ENCODE peak calls at places on chromosomes 5 and 9, in eight cellular contexts. G, X, W, R, E, Y, M and P are unnamed samples.

GRCh38 chr5:126516133-126516532 is 78.9 kb downstream of the ALDH7A1 start:
- DNase-seq in R (no peak), Y (peak; percentile 55), E (peak; percentile 52), G (no peak), M (no peak), X (peak; percentile 47), W (no peak), P (no peak)

GRCh38 chr9:21504894-21505293 is 22.8 kb upstream of the IFNE start:
- DNase-seq in E (no peak), Y (no peak), M (no peak), R (no peak), W (no peak), G (no peak), X (no peak), P (no peak)

GRCh38 chr5:980001-980588 is 28.5 kb upstream of the NKD2 start:
- DNase-seq in Y (no peak), R (no peak), W (no peak), G (no peak), E (no peak), M (no peak), X (no peak), P (no peak)

GRCh38 chr9:133955821-133956411 is 36.2 kb downstream of the VAV2 start:
- DNase-seq in Y (peak; percentile 70), R (peak; percentile 49), E (no peak), G (no peak), W (no peak), X (peak; percentile 71), M (no peak), P (no peak)

GRCh38 chr9:113564804-113565237 is 101.3 kb downstream of the RGS3 start:
- DNase-seq in W (peak; percentile 23), X (peak; percentile 70), G (peak; percentile 92), R (peak; percentile 67), Y (peak; percentile 82), E (peak; percentile 46), M (peak; percentile 41), P (no peak)

GRCh38 chr5:60437308-60437707 is 262.7 kb downstream of the DEPDC1B start:
- DNase-seq in E (no peak), R (no peak), M (no peak), G (no peak), X (no peak), Y (no peak), W (no peak), P (no peak)

GRCh38 chr9:97904725-97905124 is 17.6 kb downstream of the TRMO start:
- DNase-seq in Y (no peak), X (no peak), E (no peak), R (no peak), M (no peak), W (no peak), G (no peak), P (peak; percentile 61)

GRCh38 chr5:135222171-135222681 is 176.8 kb downstream of the MACROH2A1 start:
- DNase-seq in X (no peak), G (peak; percentile 38), M (no peak), E (no peak), W (no peak), Y (no peak), R (no peak), P (no peak)

GRCh38 chr5:159605585-159605984 is 275.3 kb upstream of the IL12B start:
- DNase-seq in G (no peak), E (no peak), M (peak; percentile 59), X (peak; percentile 79), Y (peak; percentile 30), W (no peak), R (peak; percentile 76), P (no peak)

DNA sequence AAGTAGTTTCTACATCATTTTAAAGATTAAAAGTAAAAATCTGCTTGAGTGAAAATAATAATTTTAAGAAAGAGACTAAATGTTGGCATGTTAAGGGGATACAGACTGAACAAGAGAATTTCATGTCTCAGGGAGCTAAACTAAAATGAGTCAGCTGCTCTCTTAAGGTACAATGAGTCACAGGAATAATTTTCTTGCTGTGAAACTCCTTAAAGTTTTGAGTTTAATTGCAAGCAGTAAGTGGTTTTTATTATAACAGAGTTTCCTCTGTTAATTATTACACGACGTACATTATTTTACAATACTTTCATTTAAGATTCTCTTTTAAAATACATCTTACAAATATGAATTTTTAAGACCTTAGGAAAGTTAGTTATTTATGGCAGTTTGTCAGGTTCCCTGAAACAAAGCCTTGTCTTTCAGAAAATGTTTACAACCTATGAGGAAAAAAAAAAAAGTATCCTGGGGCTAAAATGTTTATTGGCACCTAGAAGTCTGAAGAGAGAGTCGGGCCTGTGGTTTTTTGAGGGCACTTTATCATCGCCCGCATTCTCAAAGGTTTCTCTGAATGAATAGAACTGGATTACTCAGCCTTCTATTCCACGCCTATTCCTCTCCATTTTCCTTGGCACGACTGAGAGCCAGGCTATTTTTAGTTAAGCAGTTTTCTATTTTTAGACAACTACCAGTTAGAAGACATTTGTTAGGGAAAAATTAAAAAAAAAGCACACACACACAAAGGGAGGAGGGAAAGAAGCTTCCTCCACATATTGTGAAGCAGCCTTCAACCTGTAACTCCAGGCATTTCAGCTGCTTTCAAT is 97.4 kb downstream of the MEF2C start:
- DNase-seq in E (peak; percentile 94), R (peak; percentile 94), X (peak; percentile 94), M (peak; percentile 93), G (no peak), Y (peak; percentile 92), W (no peak), P (no peak)
- TF ChIP-seq CTCF in E (no peak), R (no peak), X (no peak), M (no peak), G (no peak), Y (no peak), W (no peak), P (no peak)

GRCh38 chr9:107138261-107138992 is 144.7 kb upstream of the RAD23B start:
- DNase-seq in X (peak; percentile 12), Y (peak; percentile 24), R (peak; percentile 8), G (no peak), E (peak; percentile 31), W (no peak), M (no peak), P (no peak)

GRCh38 chr9:107144475-107144874 is 138.6 kb upstream of the RAD23B start:
- DNase-seq in Y (no peak), G (no peak), M (no peak), E (no peak), W (no peak), R (no peak), X (no peak), P (no peak)

GRCh38 chr9:107142430-107142829 is 140.6 kb upstream of the RAD23B start:
- DNase-seq in R (peak; percentile 16), X (no peak), W (no peak), M (no peak), E (no peak), G (no peak), Y (peak; percentile 31), P (no peak)

GRCh38 chr9:107142896-107143603 is 140.0 kb upstream of the RAD23B start:
- DNase-seq in R (peak; percentile 25), Y (no peak), M (no peak), E (peak; percentile 30), X (no peak), G (no peak), W (no peak), P (no peak)

GRCh38 chr9:107141967-107142366 is 141.1 kb upstream of the RAD23B start:
- DNase-seq in R (peak; percentile 39), W (no peak), Y (peak; percentile 43), E (peak; percentile 29), G (no peak), X (peak; percentile 68), M (peak; percentile 18), P (no peak)
- TF ChIP-seq CTCF in R (peak; percentile 40), W (no peak), Y (peak; percentile 34), E (peak; percentile 38), G (no peak), X (peak; percentile 67), M (peak; percentile 67), P (no peak)

GRCh38 chr5:59348189-59348588 is 545.3 kb downstream of the PDE4D start:
- DNase-seq in M (no peak), Y (no peak), X (no peak), E (no peak), R (no peak), W (no peak), G (no peak), P (no peak)
- TF ChIP-seq CTCF in M (peak; percentile 14), Y (no peak), X (no peak), E (no peak), R (no peak), W (no peak), G (no peak), P (no peak)

DNA sequence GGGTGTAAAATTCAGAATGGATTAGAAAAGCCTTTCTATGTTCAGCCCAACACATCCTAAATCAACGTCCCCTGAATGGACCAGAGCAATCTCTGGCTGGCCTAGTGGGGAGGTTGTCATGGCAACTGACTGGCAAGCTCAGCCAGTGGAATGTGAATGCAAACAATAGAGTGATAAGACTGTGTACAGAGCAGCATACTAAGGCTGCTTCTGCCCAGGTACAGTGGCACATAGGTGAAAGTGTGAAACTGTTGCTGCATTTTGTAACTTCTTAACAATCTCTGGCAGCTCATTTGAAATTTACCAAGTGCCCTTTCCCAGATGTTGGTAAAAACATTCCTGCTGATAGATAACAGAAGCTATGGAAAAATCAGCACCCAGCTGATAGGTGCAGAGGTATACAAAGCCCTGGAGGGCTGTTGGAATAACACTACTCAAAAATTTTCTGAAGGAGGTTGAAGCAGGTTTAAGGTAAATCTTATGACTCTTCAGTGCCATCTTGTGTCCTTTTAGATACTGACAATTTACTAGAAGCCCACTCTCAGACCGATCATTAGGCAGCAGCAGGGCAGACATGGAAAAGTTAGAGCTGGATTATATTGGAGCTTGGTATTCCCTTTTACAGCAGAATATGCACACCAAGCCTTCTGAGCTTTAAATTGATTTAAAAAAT is 267.3 kb downstream of the RAB3C start:
- DNase-seq in X (peak; percentile 70), Y (peak; percentile 32), E (peak; percentile 48), R (peak; percentile 64), W (no peak), G (no peak), M (peak; percentile 6), P (no peak)
- TF ChIP-seq CTCF in X (peak; percentile 61), Y (peak; percentile 12), E (peak; percentile 47), R (peak; percentile 56), W (no peak), G (peak; percentile 22), M (peak; percentile 52), P (peak; percentile 30)

GRCh38 chr9:34430843-34431437 is 27.4 kb downstream of the FAM219A start:
- DNase-seq in R (peak; percentile 89), Y (peak; percentile 80), X (peak; percentile 86), M (peak; percentile 61), W (no peak), G (no peak), E (peak; percentile 72), P (no peak)
- TF ChIP-seq CTCF in R (no peak), Y (no peak), X (no peak), M (no peak), W (no peak), G (no peak), E (no peak), P (no peak)

GRCh38 chr5:54965806-54966205 is 19.6 kb downstream of the ESM1 start:
- DNase-seq in M (no peak), E (no peak), R (peak; percentile 17), X (peak; percentile 12), G (no peak), W (no peak), Y (no peak), P (no peak)

GRCh38 chr5:54956922-54957321 is 28.5 kb downstream of the ESM1 start:
- DNase-seq in R (no peak), M (no peak), Y (no peak), G (no peak), W (no peak), E (no peak), X (no peak), P (no peak)

GRCh38 chr5:54964405-54964804 is 21.0 kb downstream of the ESM1 start:
- DNase-seq in E (no peak), M (no peak), X (no peak), Y (no peak), R (no peak), W (no peak), G (no peak), P (no peak)

GRCh38 chr5:54959673-54960418 is 25.5 kb downstream of the ESM1 start:
- DNase-seq in Y (peak; percentile 54), W (no peak), X (peak; percentile 56), R (peak; percentile 16), G (no peak), E (peak; percentile 21), M (peak; percentile 12), P (no peak)
- TF ChIP-seq CTCF in Y (no peak), W (no peak), X (peak; percentile 72), R (peak; percentile 32), G (no peak), E (peak; percentile 36), M (peak; percentile 65), P (no peak)